ENCODE peak calls at places on chromosomes 2 and 18, in six cellular contexts. S, Z, W, N, T and Q are unnamed samples.
A peak's percentile ranks its signal among the peaks of the same experiment; 100 is the strongest.

GRCh38 chr18:59459352-59460059 is 100.4 kb upstream of the LMAN1 start:
- DNase-seq in Z (no peak), W (no peak), T (no peak), N (peak; percentile 43), S (no peak), Q (no peak)

GRCh38 chr2:64455545-64455944 is 1.6 kb downstream of the LGALSL start:
- DNase-seq in N (peak; percentile 2), W (no peak), S (no peak), T (no peak), Z (no peak), Q (no peak)

GRCh38 chr2:36296798-36297197 is 58.8 kb upstream of the CRIM1 start:
- DNase-seq in T (no peak), S (no peak), Z (no peak), N (no peak), W (no peak), Q (no peak)

GRCh38 chr2:231241755-231242507 is 43.5 kb downstream of the ARMC9 start:
- DNase-seq in T (no peak), W (no peak), N (peak; percentile 41), Z (peak; percentile 23), S (no peak), Q (no peak)

GRCh38 chr2:166900700-166901099 is 12.4 kb downstream of the XIRP2 start:
- DNase-seq in W (no peak), Z (no peak), N (peak; percentile 72), T (no peak), S (peak; percentile 1), Q (no peak)

GRCh38 chr2:36584148-36584794 is 13.7 kb downstream of the FEZ2 start:
- DNase-seq in S (peak; percentile 18), Z (no peak), T (no peak), N (no peak), W (no peak), Q (no peak)

GRCh38 chr2:27730249-27730648 is 41.3 kb upstream of the MRPL33 start:
- DNase-seq in N (no peak), W (peak; percentile 67), S (no peak), T (no peak), Z (no peak), Q (no peak)

GRCh38 chr18:9570255-9570654 is 44.1 kb downstream of the PPP4R1 start:
- DNase-seq in W (no peak), N (no peak), Z (no peak), T (no peak), S (no peak), Q (no peak)

GRCh38 chr2:135742307-135742838 is 718 bp downstream of the UBXN4 start:
- DNase-seq in T (no peak), Z (peak; percentile 21), W (peak; percentile 35), N (peak; percentile 80), S (peak; percentile 44), Q (peak; percentile 25)

GRCh38 chr18:3478262-3478978 is 28.4 kb downstream of the TGIF1 start:
- DNase-seq in W (no peak), S (peak; percentile 34), N (no peak), Z (no peak), T (no peak), Q (no peak)

GRCh38 chr2:150846691-150847090 is 359.2 kb upstream of the RND3 start:
- DNase-seq in W (no peak), S (no peak), T (no peak), N (no peak), Z (no peak), Q (no peak)

GRCh38 chr2:95297088-95297487 is at the start of gene KCNIP3:
- DNase-seq in S (no peak), T (no peak), N (no peak), W (peak; percentile 61), Z (no peak), Q (peak; percentile 41)

GRCh38 chr2:22907330-22907729 is 477.6 kb upstream of the KLHL29 start:
- DNase-seq in N (no peak), W (no peak), T (no peak), Z (no peak), S (no peak), Q (no peak)

GRCh38 chr18:44536041-44536440 is 144.6 kb upstream of the SETBP1 start:
- DNase-seq in T (no peak), S (peak; percentile 46), W (no peak), Z (no peak), N (no peak), Q (peak; percentile 62)

GRCh38 chr18:9961031-9961430 is 47.2 kb downstream of the VAPA start:
- DNase-seq in Z (no peak), T (no peak), N (peak; percentile 64), S (no peak), W (no peak), Q (no peak)

GRCh38 chr2:72920317-72921087 is 3.2 kb downstream of the EMX1 start:
- DNase-seq in Z (no peak), S (no peak), N (peak; percentile 58), W (peak; percentile 20), T (no peak), Q (peak; percentile 32)

GRCh38 chr18:906416-907170 is 1.9 kb downstream of the ADCYAP1 start:
- DNase-seq in Z (no peak), W (no peak), N (no peak), T (no peak), S (no peak), Q (no peak)

DNA sequence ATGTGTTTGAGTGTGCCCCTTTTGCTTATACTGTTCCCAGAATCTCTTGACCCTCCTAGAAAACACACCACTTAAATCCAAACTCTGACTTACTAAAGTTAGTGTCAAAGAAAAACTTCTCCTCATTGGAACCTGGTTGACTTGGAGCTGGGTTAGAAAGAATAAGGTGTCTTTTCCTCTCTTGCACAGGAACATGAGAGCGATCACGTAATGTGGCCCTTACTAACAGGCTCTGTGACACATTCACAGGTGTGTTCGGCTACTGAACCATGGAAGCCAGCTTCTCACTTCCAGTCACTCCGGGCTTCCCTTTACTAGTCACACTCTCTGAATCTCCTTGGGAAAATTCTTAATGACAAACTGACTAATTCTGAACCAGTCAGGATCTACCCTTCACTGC is 5.4 kb upstream of the POU3F3 start:
- DNase-seq in W (no peak), N (no peak), S (no peak), Z (no peak), T (no peak), Q (no peak)
- H3K27me3 ChIP-seq in W (peaks cover 100% of the 10 kb centered on the region), N (peaks cover 95% of the 10 kb centered on the region), S (peaks cover 100% of the 10 kb centered on the region), Z (peaks cover 94% of the 10 kb centered on the region), T (peaks cover 97% of the 10 kb centered on the region), Q (peaks cover 83% of the 10 kb centered on the region)

DNA sequence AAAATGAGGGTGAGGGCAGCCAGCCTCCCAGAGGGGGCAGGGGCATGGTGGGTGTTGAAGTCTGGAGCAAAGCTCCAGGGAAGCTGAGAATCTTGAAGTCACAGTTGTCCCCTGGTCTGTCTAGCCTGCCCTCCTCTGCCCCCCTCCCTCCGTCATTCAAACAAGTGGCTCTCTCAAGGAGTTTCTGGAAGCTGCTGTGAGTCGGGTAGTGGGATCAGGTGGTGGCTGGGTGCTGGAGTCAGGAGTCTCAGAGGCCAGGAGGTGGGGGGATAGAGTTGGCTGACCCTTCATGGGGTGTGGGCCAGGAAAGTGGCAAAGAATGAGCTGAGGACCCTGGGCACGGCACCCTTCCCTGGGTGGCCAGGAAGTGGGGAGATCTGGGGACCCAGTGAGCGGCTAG is 495 bp upstream of the ASIC4 start:
- DNase-seq in T (no peak), Z (no peak), S (no peak), W (no peak), N (no peak), Q (no peak)
- H3K27me3 ChIP-seq in T (peaks cover 50% of the 10 kb centered on the region), Z (peaks cover 18% of the 10 kb centered on the region), S (peaks cover 91% of the 10 kb centered on the region), W (peaks cover 98% of the 10 kb centered on the region), N (peaks cover 70% of the 10 kb centered on the region), Q (peaks cover 34% of the 10 kb centered on the region)

GRCh38 chr2:172105715-172106124 is 3.0 kb upstream of the DLX2 start:
- DNase-seq in T (no peak), Z (no peak), N (no peak), S (no peak), W (no peak), Q (no peak)
- H3K27me3 ChIP-seq in T (peaks cover 90% of the 10 kb centered on the region), Z (peaks cover 95% of the 10 kb centered on the region), N (peaks cover 75% of the 10 kb centered on the region), S (no peaks in the 10 kb centered on the region), W (peaks cover 100% of the 10 kb centered on the region), Q (no peaks in the 10 kb centered on the region)

GRCh38 chr2:15936277-15937104 is 3.9 kb upstream of the MYCN start:
- DNase-seq in N (no peak), W (no peak), Z (no peak), T (no peak), S (no peak), Q (no peak)
- H3K27me3 ChIP-seq in N (peaks cover 44% of the 10 kb centered on the region), W (peaks cover 35% of the 10 kb centered on the region), Z (peaks cover 6% of the 10 kb centered on the region), T (peaks cover 23% of the 10 kb centered on the region), S (peaks cover 33% of the 10 kb centered on the region), Q (peaks cover 28% of the 10 kb centered on the region)

GRCh38 chr18:37489998-37490397 is 75.6 kb downstream of the CELF4 start:
- DNase-seq in W (no peak), N (no peak), Z (no peak), S (no peak), T (no peak), Q (no peak)
- H3K27me3 ChIP-seq in W (peaks cover 78% of the 10 kb centered on the region), N (peaks cover 83% of the 10 kb centered on the region), Z (peaks cover 51% of the 10 kb centered on the region), S (peaks cover 49% of the 10 kb centered on the region), T (peaks cover 65% of the 10 kb centered on the region), Q (no peaks in the 10 kb centered on the region)